ENCODE peak calls at places on chromosomes 11 and 22, in five cellular contexts. Y is sigmoid colon, P is mucosa of descending colon, K is astrocyte of the spinal cord, A is bronchial epithelial cell. Z is an unnamed sample.

GRCh38 chr11:67633758-67634365 is 4.1 kb upstream of the NUDT8 start:
- DNase-seq in A (no peak), Y (peak), P (peak), K (no peak), Z (no peak)

GRCh38 chr11:19013181-19013857 is 47.2 kb downstream of the MRGPRX2 start:
- DNase-seq in P (no peak), A (peak), K (no peak), Y (no peak), Z (no peak)

GRCh38 chr22:30830907-30831306 is 136.2 kb downstream of the OSBP2 start:
- DNase-seq in K (peak), A (peak), Y (no peak), P (no peak), Z (no peak)

GRCh38 chr11:57429946-57430345 is 3.0 kb upstream of the SLC43A3 start:
- DNase-seq in P (no peak), K (no peak), Y (no peak), A (no peak), Z (no peak)

GRCh38 chr11:114236829-114237228 is 59.4 kb upstream of the NNMT start:
- DNase-seq in A (peak), Y (no peak), K (no peak), P (no peak), Z (no peak)

GRCh38 chr22:37627545-37627944 is 11.9 kb upstream of the SH3BP1 start:
- DNase-seq in K (no peak), Y (no peak), A (no peak), P (peak), Z (no peak)

GRCh38 chr22:39209756-39210155 is 35.0 kb downstream of the PDGFB start:
- DNase-seq in A (no peak), K (no peak), Y (peak), P (no peak), Z (no peak)

GRCh38 chr22:44731357-44731970 is 20.9 kb upstream of the ARHGAP8 start:
- DNase-seq in K (no peak), Y (no peak), P (no peak), A (no peak), Z (no peak)

GRCh38 chr11:119942583-119943338 is 195.2 kb downstream of the TRIM29 start:
- DNase-seq in K (no peak), A (no peak), P (no peak), Y (no peak), Z (no peak)

GRCh38 chr11:29623144-29623722 is 393.6 kb downstream of the KCNA4 start:
- DNase-seq in A (no peak), K (no peak), P (no peak), Y (no peak), Z (no peak)

GRCh38 chr11:77515483-77515882 is 41.6 kb upstream of the PAK1 start:
- DNase-seq in A (peak), P (no peak), Y (no peak), K (no peak), Z (no peak)

GRCh38 chr11:113681711-113682410 is 24.2 kb downstream of the TMPRSS5 start:
- DNase-seq in A (peak), K (peak), P (no peak), Y (no peak), Z (no peak)

GRCh38 chr11:21838422-21838821 is 354.5 kb upstream of the ANO5 start:
- DNase-seq in A (no peak), Y (no peak), P (no peak), K (no peak), Z (no peak)

GRCh38 chr11:34787348-34787747 is 128.8 kb downstream of the APIP start:
- DNase-seq in Y (no peak), K (no peak), A (no peak), P (no peak), Z (no peak)

GRCh38 chr22:20023214-20023613 is 2.3 kb downstream of the TANGO2 start:
- DNase-seq in K (no peak), Y (peak), P (peak), A (no peak), Z (no peak)

GRCh38 chr11:43959321-43959995 is 17.0 kb downstream of the C11orf96 start:
- DNase-seq in Y (no peak), A (no peak), K (no peak), P (no peak), Z (no peak)

GRCh38 chr22:23200896-23201295 is 20.6 kb downstream of the BCR start:
- DNase-seq in Y (no peak), P (no peak), A (no peak), K (no peak), Z (no peak)

GRCh38 chr11:71171576-71171975 is 80.8 kb downstream of the SHANK2 start:
- DNase-seq in K (no peak), Y (peak), A (no peak), P (no peak), Z (no peak)

GRCh38 chr22:28464179-28464578 is 215.5 kb downstream of the TTC28 start:
- DNase-seq in P (no peak), A (no peak), K (no peak), Y (no peak), Z (no peak)

GRCh38 chr11:87265132-87265531 is 227.4 kb downstream of the TMEM135 start:
- DNase-seq in Y (no peak), A (no peak), K (peak), P (no peak), Z (no peak)

GRCh38 chr11:39209966-39210365 is 2249.5 kb downstream of the LRRC4C start:
- DNase-seq in A (no peak), K (no peak), Y (no peak), P (no peak), Z (no peak)

GRCh38 chr11:122309262-122309925 is 193.4 kb upstream of the BLID start:
- DNase-seq in K (peak), Y (no peak), P (no peak), A (no peak), Z (no peak)

GRCh38 chr11:9046376-9046775 is 42.6 kb upstream of the NRIP3 start:
- DNase-seq in P (no peak), Y (peak), K (no peak), A (no peak), Z (no peak)

GRCh38 chr11:55661901-55662300 is at the start of gene OR4C6:
- DNase-seq in K (no peak), A (no peak), Y (no peak), P (no peak), Z (no peak)

GRCh38 chr11:12275818-12276217 is 101.6 kb upstream of the PARVA start:
- DNase-seq in K (no peak), Y (peak), P (no peak), A (no peak), Z (no peak)

GRCh38 chr22:31973739-31974138 is 29.4 kb downstream of the YWHAH start:
- DNase-seq in Y (no peak), K (no peak), P (peak), A (no peak), Z (no peak)

GRCh38 chr11:8263109-8263768 is 439 bp downstream of the LMO1 start:
- DNase-seq in K (no peak), P (no peak), A (no peak), Y (peak), Z (no peak)

GRCh38 chr22:39723463-39723862 is 152.9 kb downstream of the CACNA1I start:
- DNase-seq in Y (no peak), K (no peak), A (no peak), P (peak), Z (no peak)

GRCh38 chr11:37527545-37527944 is 929.5 kb upstream of the RAG2 start:
- DNase-seq in Y (no peak), P (no peak), A (no peak), K (no peak), Z (no peak)

GRCh38 chr11:69716891-69717747 is 13.3 kb upstream of the FGF19 start:
- DNase-seq in A (no peak), Y (no peak), K (no peak), P (no peak), Z (no peak)

GRCh38 chr22:22810018-22810427 is 77.6 kb upstream of the IGLL5 start:
- DNase-seq in Y (no peak), A (no peak), K (no peak), P (no peak), Z (peak)

GRCh38 chr11:70595452-70595851 is 197.1 kb downstream of the CTTN start:
- DNase-seq in P (peak), Y (no peak), K (peak), A (no peak), Z (no peak)

GRCh38 chr22:49968313-49968830 is 7.8 kb downstream of the PIM3 start:
- DNase-seq in K (no peak), A (no peak), Y (no peak), P (peak), Z (no peak)

GRCh38 chr22:50161508-50162390 is 8.8 kb upstream of the PANX2 start:
- DNase-seq in K (no peak), P (no peak), A (no peak), Y (no peak), Z (no peak)

GRCh38 chr22:38132136-38132535 is 21.7 kb upstream of the BAIAP2L2 start:
- DNase-seq in A (no peak), K (no peak), P (no peak), Y (no peak), Z (no peak)

GRCh38 chr11:118928870-118929495 is 3.3 kb upstream of the BCL9L start:
- DNase-seq in Y (peak), K (peak), A (no peak), P (peak), Z (no peak)

GRCh38 chr11:33151411-33151810 is 9.9 kb downstream of the CSTF3 start:
- DNase-seq in K (no peak), Y (no peak), P (no peak), A (no peak), Z (no peak)

GRCh38 chr11:68841718-68842426 is at the start of gene CPT1A:
- DNase-seq in K (peak), A (no peak), Y (peak), P (peak), Z (peak)

GRCh38 chr11:79950172-79950571 is 509.3 kb upstream of the TENM4 start:
- DNase-seq in Y (no peak), P (no peak), A (no peak), K (no peak), Z (no peak)
- TF ChIP-seq CTCF in Y (no peak), P (no peak), A (no peak), K (no peak), Z (no peak)

DNA sequence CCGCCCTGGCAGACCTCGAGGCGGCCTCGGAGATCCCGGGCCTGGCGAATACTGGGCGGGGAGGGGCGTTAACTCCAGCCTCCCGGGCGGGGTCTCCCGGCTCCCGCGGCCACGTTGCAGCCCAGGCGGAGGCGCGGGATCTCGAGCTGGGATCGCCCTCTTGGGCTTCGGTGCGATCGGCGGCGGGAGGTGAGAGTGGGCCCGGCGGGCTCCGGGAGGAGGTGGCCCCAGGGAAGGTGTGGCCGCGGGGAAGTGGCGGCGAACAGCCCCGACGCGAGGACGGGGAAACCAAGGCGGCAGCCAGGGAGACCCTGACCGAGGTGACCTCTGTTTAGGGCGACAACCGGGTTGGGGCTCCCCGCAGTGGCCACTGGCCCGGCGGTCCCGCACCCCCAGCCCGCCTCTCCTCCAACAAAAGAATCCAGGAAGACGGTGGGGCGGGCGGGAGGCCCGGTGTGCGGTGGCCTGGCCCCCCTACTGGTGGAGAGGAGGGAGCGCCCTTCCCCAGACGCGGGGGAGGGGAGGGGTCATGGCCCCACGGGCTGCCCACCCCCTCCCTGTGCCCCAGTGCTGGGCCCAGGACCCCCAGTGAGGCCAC is at the start of gene PHETA2:
- DNase-seq in A (no peak), P (peak), K (peak), Y (no peak), Z (peak)
- TF ChIP-seq CTCF in A (peak), P (peak), K (peak), Y (peak), Z (peak)

DNA sequence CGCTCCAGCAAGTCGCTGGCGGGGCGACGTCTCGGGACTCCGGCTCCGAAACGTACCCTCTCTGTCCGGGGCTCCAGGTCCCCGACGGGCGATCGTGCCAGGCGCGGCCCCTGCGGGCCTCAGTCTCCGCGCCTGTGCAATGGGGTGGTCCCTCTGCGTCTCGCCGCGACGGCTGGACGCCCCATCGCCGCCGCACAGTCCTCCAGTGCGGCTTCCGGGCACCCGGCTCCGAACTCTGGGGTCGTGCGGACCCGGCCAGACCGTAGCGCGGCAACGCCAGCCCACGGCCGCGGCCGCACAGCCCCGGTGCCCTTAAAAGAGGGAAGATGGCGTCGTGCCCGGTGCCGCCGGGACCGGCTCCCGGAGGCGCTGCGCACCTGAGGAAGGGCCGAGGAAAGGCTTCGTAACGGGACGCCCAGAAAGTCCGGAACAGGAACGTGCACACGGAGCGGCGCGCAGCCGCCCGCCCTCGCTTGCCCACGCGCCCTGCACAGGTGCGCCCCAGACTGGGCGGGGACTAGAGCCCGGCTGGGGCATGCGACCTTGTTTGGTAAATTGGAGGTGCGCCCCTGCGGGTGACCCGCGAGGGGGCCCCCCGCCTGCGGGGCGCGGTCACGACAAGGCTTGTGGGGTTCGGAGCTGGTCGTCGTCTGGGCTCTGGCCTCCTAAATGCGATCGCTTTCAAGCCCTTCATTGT is 525 bp downstream of the BIK start:
- DNase-seq in K (no peak), P (peak), Y (no peak), A (no peak), Z (peak)
- TF ChIP-seq CTCF in K (no peak), P (no peak), Y (no peak), A (no peak), Z (no peak)

GRCh38 chr22:26199665-26200064 is 30.4 kb downstream of the SEZ6L start:
- DNase-seq in K (no peak), Y (no peak), A (no peak), P (no peak), Z (no peak)
- TF ChIP-seq CTCF in K (no peak), Y (no peak), A (no peak), P (no peak), Z (no peak)

GRCh38 chr11:3138178-3139085 is 26.7 kb downstream of the OSBPL5 start:
- DNase-seq in Y (peak), K (no peak), A (no peak), P (peak), Z (no peak)
- TF ChIP-seq CTCF in Y (no peak), K (peak), A (no peak), P (no peak), Z (no peak)

GRCh38 chr22:46406791-46407190 is 71.3 kb downstream of the TRMU start:
- DNase-seq in K (no peak), P (no peak), A (no peak), Y (no peak), Z (no peak)
- TF ChIP-seq CTCF in K (no peak), P (no peak), A (no peak), Y (no peak), Z (no peak)

Z was measured in GM10248.